ENCODE peak calls at places on chromosome 5, in four cellular contexts. One of them, this sample, is unnamed. For H3K9me1, the result is how much of the 10 kb centered on the place peaks cover.

GRCh38 chr5:11227064-11227463 is 466.0 kb upstream of the DAP start:
- DNase-seq in endothelial cell of umbilical vein: no peak
- DNase-seq in keratinocyte: no peak
- DNase-seq in K562: no peak
- DNase-seq in this sample: no peak

GRCh38 chr5:99900302-99900811 is 634.8 kb upstream of the FAM174A start:
- DNase-seq in endothelial cell of umbilical vein: peak
- DNase-seq in keratinocyte: peak
- DNase-seq in K562: no peak
- DNase-seq in this sample: no peak

GRCh38 chr5:31366941-31367340 is 165.0 kb downstream of the DROSHA start:
- DNase-seq in endothelial cell of umbilical vein: no peak
- DNase-seq in keratinocyte: no peak
- DNase-seq in K562: no peak
- DNase-seq in this sample: peak

GRCh38 chr5:138950411-138951011 is 75.4 kb upstream of the LRRTM2 start:
- DNase-seq in endothelial cell of umbilical vein: no peak
- DNase-seq in keratinocyte: no peak
- DNase-seq in K562: no peak
- DNase-seq in this sample: no peak

GRCh38 chr5:17896605-17897004 is 262.3 kb downstream of the TAF11L14 start:
- DNase-seq in endothelial cell of umbilical vein: no peak
- DNase-seq in keratinocyte: no peak
- DNase-seq in K562: no peak
- DNase-seq in this sample: peak

GRCh38 chr5:116361171-116361967 is 213.3 kb downstream of the SEMA6A start:
- DNase-seq in endothelial cell of umbilical vein: no peak
- DNase-seq in keratinocyte: no peak
- DNase-seq in K562: no peak
- DNase-seq in this sample: no peak

GRCh38 chr5:123088031-123088805 is 823 bp upstream of the PRDM6 start:
- DNase-seq in endothelial cell of umbilical vein: peak
- DNase-seq in keratinocyte: no peak
- DNase-seq in K562: no peak
- DNase-seq in this sample: no peak

GRCh38 chr5:94575196-94575595 is 43.2 kb downstream of the KIAA0825 start:
- DNase-seq in endothelial cell of umbilical vein: no peak
- DNase-seq in keratinocyte: no peak
- DNase-seq in K562: no peak
- DNase-seq in this sample: no peak

GRCh38 chr5:151126199-151126645 is 31.4 kb downstream of the ANXA6 start:
- DNase-seq in endothelial cell of umbilical vein: peak
- DNase-seq in keratinocyte: no peak
- DNase-seq in K562: peak
- DNase-seq in this sample: peak

GRCh38 chr5:164597293-164597900 is 1092.0 kb downstream of the MAT2B start:
- DNase-seq in endothelial cell of umbilical vein: no peak
- DNase-seq in keratinocyte: no peak
- DNase-seq in K562: peak
- DNase-seq in this sample: no peak

GRCh38 chr5:149069711-149070110 is 6.8 kb upstream of the SH3TC2 start:
- DNase-seq in endothelial cell of umbilical vein: no peak
- DNase-seq in keratinocyte: no peak
- DNase-seq in K562: no peak
- DNase-seq in this sample: no peak

GRCh38 chr5:150309101-150309897 is 6.6 kb upstream of the ARSI start:
- DNase-seq in endothelial cell of umbilical vein: no peak
- DNase-seq in keratinocyte: no peak
- DNase-seq in K562: no peak
- DNase-seq in this sample: no peak

GRCh38 chr5:180640301-180640764 is 9.1 kb downstream of the FLT4 start:
- DNase-seq in endothelial cell of umbilical vein: no peak
- DNase-seq in keratinocyte: no peak
- DNase-seq in K562: no peak
- DNase-seq in this sample: no peak

GRCh38 chr5:72252574-72253155 is 67.4 kb downstream of the MRPS27 start:
- DNase-seq in endothelial cell of umbilical vein: peak
- DNase-seq in keratinocyte: no peak
- DNase-seq in K562: no peak
- DNase-seq in this sample: no peak

GRCh38 chr5:132050136-132050535 is 10.3 kb upstream of the IL3 start:
- DNase-seq in endothelial cell of umbilical vein: no peak
- DNase-seq in keratinocyte: no peak
- DNase-seq in K562: no peak
- DNase-seq in this sample: no peak

GRCh38 chr5:156331845-156332244 is 4.9 kb downstream of the SGCD start:
- DNase-seq in endothelial cell of umbilical vein: no peak
- DNase-seq in keratinocyte: no peak
- DNase-seq in K562: no peak
- DNase-seq in this sample: no peak

GRCh38 chr5:8633259-8633658 is 764.3 kb downstream of the MTRR start:
- DNase-seq in endothelial cell of umbilical vein: no peak
- DNase-seq in keratinocyte: no peak
- DNase-seq in K562: no peak
- DNase-seq in this sample: no peak

GRCh38 chr5:8628521-8628920 is 759.6 kb downstream of the MTRR start:
- DNase-seq in endothelial cell of umbilical vein: no peak
- DNase-seq in keratinocyte: no peak
- DNase-seq in K562: no peak
- DNase-seq in this sample: no peak

GRCh38 chr5:8633706-8634105 is 764.8 kb downstream of the MTRR start:
- DNase-seq in endothelial cell of umbilical vein: no peak
- DNase-seq in keratinocyte: no peak
- DNase-seq in K562: no peak
- DNase-seq in this sample: peak
- H3K9me1 ChIP-seq in endothelial cell of umbilical vein: under half
- H3K9me1 ChIP-seq in keratinocyte: under half
- H3K9me1 ChIP-seq in K562: under half
- H3K9me1 ChIP-seq in this sample: under half

GRCh38 chr5:77863181-77863580 is 87.0 kb upstream of the TBCA start:
- DNase-seq in endothelial cell of umbilical vein: no peak
- DNase-seq in keratinocyte: no peak
- DNase-seq in K562: no peak
- DNase-seq in this sample: no peak

GRCh38 chr5:77864997-77865396 is 88.9 kb upstream of the TBCA start:
- DNase-seq in endothelial cell of umbilical vein: no peak
- DNase-seq in keratinocyte: no peak
- DNase-seq in K562: no peak
- DNase-seq in this sample: no peak

GRCh38 chr5:77859306-77859705 is 83.2 kb upstream of the TBCA start:
- DNase-seq in endothelial cell of umbilical vein: no peak
- DNase-seq in keratinocyte: no peak
- DNase-seq in K562: no peak
- DNase-seq in this sample: peak

GRCh38 chr5:77866198-77866597 is 90.1 kb upstream of the TBCA start:
- DNase-seq in endothelial cell of umbilical vein: no peak
- DNase-seq in keratinocyte: no peak
- DNase-seq in K562: no peak
- DNase-seq in this sample: no peak

DNA sequence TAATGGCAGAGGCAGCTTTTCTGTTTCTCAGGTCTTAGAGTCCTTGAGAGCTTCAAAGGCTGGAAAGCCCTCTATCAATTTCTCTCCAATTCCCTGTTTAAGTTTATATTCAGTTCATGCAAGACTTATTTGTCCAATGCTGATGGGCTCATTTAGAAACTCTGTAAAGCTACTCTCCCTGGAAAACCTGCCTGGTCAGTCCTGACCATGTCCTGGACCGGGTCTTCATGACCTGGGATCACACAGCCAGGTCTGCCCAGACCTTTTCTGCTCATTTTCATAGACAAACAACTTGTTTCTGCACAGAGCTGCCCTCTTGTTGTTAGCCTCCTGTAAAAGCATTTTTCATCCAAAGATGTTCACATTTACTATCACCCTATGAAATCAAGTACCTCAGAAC is 85.4 kb upstream of the TBCA start:
- DNase-seq in endothelial cell of umbilical vein: no peak
- DNase-seq in keratinocyte: no peak
- DNase-seq in K562: no peak
- DNase-seq in this sample: no peak
- H3K27ac ChIP-seq in endothelial cell of umbilical vein: no peak
- H3K27ac ChIP-seq in keratinocyte: no peak
- H3K27ac ChIP-seq in K562: no peak
- H3K27ac ChIP-seq in this sample: no peak

GRCh38 chr5:103902893-103903292 is 340.3 kb upstream of the NUDT12 start:
- DNase-seq in endothelial cell of umbilical vein: no peak
- DNase-seq in keratinocyte: no peak
- DNase-seq in K562: no peak
- DNase-seq in this sample: no peak
- H3K9me1 ChIP-seq in endothelial cell of umbilical vein: under half
- H3K9me1 ChIP-seq in keratinocyte: under half
- H3K9me1 ChIP-seq in K562: under half
- H3K9me1 ChIP-seq in this sample: under half

DNA sequence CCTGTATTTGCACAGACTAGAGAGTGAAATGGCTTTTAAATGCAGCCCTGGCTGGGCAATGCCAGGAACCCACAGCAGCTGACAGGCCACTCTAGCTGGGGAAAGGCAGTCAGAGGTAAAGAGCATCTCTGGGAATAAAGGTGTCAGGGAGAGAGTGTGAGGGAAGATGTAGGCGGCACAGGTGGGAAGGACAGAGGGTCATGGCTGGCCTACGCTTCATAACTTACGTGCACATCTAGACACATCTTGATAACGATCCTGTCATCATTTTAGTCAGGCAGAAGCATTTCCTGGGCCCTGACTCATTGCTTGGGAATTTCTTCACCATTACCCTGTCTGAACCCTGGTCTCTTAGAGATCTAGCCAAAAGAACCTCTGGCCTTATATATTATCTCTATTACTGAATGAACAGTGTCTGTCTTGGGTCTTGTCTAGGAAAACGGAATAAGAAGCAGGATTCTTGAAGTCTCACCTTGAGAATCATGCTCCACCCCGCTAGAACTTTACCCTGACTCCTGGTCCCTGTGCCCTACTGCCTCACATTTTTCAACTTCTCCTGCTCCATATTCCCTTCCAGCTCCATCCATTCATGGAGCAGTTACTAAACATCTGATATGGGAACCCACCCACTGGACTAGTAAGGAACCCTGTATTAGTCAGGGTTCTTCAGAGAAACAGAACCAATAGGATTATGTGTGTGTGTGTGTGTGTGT is 106.4 kb upstream of the ELL2 start:
- DNase-seq in endothelial cell of umbilical vein: peak
- DNase-seq in keratinocyte: peak
- DNase-seq in K562: no peak
- DNase-seq in this sample: peak
- H3K27ac ChIP-seq in endothelial cell of umbilical vein: peak
- H3K27ac ChIP-seq in keratinocyte: peak
- H3K27ac ChIP-seq in K562: no peak
- H3K27ac ChIP-seq in this sample: peak

DNA sequence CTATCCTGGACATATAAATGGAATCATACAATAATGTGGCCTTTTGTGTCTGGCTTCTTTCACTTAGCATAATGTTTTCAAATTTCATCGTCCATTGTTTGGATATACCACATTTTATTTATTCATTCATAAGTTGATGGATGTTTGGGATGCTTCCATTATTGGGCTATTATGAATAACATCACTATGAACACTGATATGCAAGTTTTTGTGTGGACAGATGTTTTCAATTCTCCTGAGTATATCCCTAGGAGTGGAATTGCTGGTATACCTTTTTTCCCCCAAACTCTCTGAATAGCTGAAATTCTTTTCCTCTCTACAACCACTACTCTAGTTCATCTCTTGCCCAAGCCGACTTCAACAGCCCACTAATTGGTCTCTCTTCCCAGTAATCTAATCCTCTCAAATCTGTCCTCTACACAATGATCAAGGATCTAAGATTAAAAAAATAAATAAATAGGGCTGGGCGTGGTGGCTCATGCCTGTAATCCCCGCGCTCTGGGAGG is 4.7 kb upstream of the ZFR start:
- DNase-seq in endothelial cell of umbilical vein: no peak
- DNase-seq in keratinocyte: no peak
- DNase-seq in K562: no peak
- DNase-seq in this sample: no peak
- H3K9me1 ChIP-seq in endothelial cell of umbilical vein: under half
- H3K9me1 ChIP-seq in keratinocyte: under half
- H3K9me1 ChIP-seq in K562: under half
- H3K9me1 ChIP-seq in this sample: under half

GRCh38 chr5:73540192-73540591 is 25.2 kb downstream of the ANKRA2 start:
- DNase-seq in endothelial cell of umbilical vein: peak
- DNase-seq in keratinocyte: peak
- DNase-seq in K562: no peak
- DNase-seq in this sample: peak
- H3K27ac ChIP-seq in endothelial cell of umbilical vein: no peak
- H3K27ac ChIP-seq in keratinocyte: peak
- H3K27ac ChIP-seq in K562: no peak
- H3K27ac ChIP-seq in this sample: no peak

GRCh38 chr5:145340099-145340498 is 495.0 kb downstream of the PRELID2 start:
- DNase-seq in endothelial cell of umbilical vein: no peak
- DNase-seq in keratinocyte: no peak
- DNase-seq in K562: no peak
- DNase-seq in this sample: no peak
- H3K9me1 ChIP-seq in endothelial cell of umbilical vein: under half
- H3K9me1 ChIP-seq in keratinocyte: under half
- H3K9me1 ChIP-seq in K562: under half
- H3K9me1 ChIP-seq in this sample: under half

DNA sequence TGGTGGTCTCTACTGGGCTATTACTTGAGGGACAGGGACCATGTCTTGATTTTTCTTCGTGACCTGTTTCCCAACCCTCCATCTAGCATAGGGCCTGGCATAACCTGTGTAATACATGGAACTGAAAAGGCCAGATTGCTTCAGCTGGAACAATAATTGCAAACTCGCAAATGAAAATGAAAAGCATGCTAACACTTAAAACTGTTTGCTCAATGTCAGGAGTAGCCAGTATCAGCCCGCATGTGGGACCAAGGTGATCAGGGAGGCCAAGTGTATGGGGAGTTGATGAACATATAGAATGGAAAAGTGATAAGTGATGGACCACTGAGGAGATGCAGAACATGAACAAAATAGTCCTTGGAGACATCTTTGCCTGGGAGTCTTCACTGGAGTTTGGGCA is 25.2 kb downstream of the GLRX start:
- DNase-seq in endothelial cell of umbilical vein: no peak
- DNase-seq in keratinocyte: no peak
- DNase-seq in K562: no peak
- DNase-seq in this sample: no peak
- H3K27ac ChIP-seq in endothelial cell of umbilical vein: no peak
- H3K27ac ChIP-seq in keratinocyte: no peak
- H3K27ac ChIP-seq in K562: no peak
- H3K27ac ChIP-seq in this sample: no peak

DNA sequence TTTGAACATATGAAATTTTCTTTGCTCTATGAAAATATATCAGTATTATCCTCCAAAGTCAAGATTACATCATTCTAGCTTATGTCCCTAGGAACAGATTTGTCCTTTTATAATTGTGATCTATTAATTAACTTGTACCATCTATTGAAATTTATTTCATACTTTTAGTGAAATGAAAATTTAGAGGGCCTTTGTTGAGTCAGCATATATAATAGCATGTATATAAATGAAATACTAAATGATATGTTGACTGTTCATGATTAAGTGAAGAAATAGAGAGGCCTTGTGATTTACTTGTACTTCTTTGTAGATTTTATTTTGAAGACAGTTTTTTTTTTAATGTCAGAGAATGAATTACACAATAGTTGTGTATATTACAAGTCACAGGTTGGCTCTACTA is 86.4 kb downstream of the PARP8 start:
- DNase-seq in endothelial cell of umbilical vein: no peak
- DNase-seq in keratinocyte: no peak
- DNase-seq in K562: no peak
- DNase-seq in this sample: no peak
- H3K9me1 ChIP-seq in endothelial cell of umbilical vein: under half
- H3K9me1 ChIP-seq in keratinocyte: under half
- H3K9me1 ChIP-seq in K562: under half
- H3K9me1 ChIP-seq in this sample: under half

This sample was measured in IMR-90.